ENCODE peak calls at places on chromosomes 7 and 10, in seven cellular contexts. X is HTR-8/SVneo; U is SHP77; Z is HT1080; V is glomerular endothelial cell; H is activated T-cell treated with anti-CD3 and anti-CD28 coated beads, Interleukin-2, amount 50 U/mL, for 1 hour; M is left ventricle myocardium inferior. E is an unnamed sample.
A peak's percentile ranks its signal among the peaks of the same experiment; 100 is the strongest.

GRCh38 chr10:74337330-74338016 is 186.5 kb downstream of the ADK start:
- DNase-seq in H (no peak), U (no peak), X (peak; percentile 11), M (no peak), V (no peak), Z (peak; percentile 65), E (no peak)

GRCh38 chr7:19117081-19117869 is at the start of gene TWIST1:
- DNase-seq in V (no peak), Z (peak; percentile 34), X (peak; percentile 82), U (peak; percentile 64), M (peak; percentile 61), H (no peak), E (no peak)

GRCh38 chr10:18312385-18313145 is 172.3 kb downstream of the CACNB2 start:
- DNase-seq in X (peak; percentile 34), H (no peak), Z (peak; percentile 48), V (no peak), U (peak; percentile 67), M (no peak), E (no peak)

GRCh38 chr7:106329971-106330733 is 45.4 kb upstream of the NAMPT start:
- DNase-seq in X (no peak), H (no peak), Z (peak; percentile 58), U (no peak), V (no peak), M (no peak), E (no peak)

GRCh38 chr10:26438534-26439269 is 561 bp downstream of the APBB1IP start:
- DNase-seq in Z (no peak), V (no peak), U (no peak), X (no peak), M (peak; percentile 34), H (peak; percentile 75), E (peak; percentile 51)

GRCh38 chr7:135467207-135467711 is 42.6 kb downstream of the CNOT4 start:
- DNase-seq in V (no peak), X (no peak), Z (no peak), M (no peak), U (no peak), H (no peak), E (no peak)

GRCh38 chr10:116403740-116404250 is 23.9 kb upstream of the PNLIPRP3 start:
- DNase-seq in U (no peak), X (no peak), Z (no peak), M (no peak), V (no peak), H (no peak), E (no peak)

GRCh38 chr10:44316187-44316921 is 68.5 kb downstream of the CXCL12 start:
- DNase-seq in M (no peak), V (no peak), U (no peak), Z (no peak), H (no peak), X (no peak), E (no peak)

GRCh38 chr7:74294191-74294998 is 5.2 kb downstream of the CLIP2 start:
- DNase-seq in V (no peak), Z (no peak), H (no peak), U (no peak), X (no peak), M (peak; percentile 28), E (no peak)

GRCh38 chr10:79246209-79246581 is 101.1 kb upstream of the PPIF start:
- DNase-seq in H (no peak), X (no peak), M (peak; percentile 80), Z (no peak), U (no peak), V (no peak), E (peak; percentile 60)

GRCh38 chr10:79230563-79231249 is 116.6 kb upstream of the PPIF start:
- DNase-seq in U (no peak), V (no peak), M (no peak), X (no peak), Z (no peak), H (no peak), E (no peak)

GRCh38 chr7:141156446-141156845 is 82.6 kb downstream of the TMEM178B start:
- DNase-seq in Z (no peak), V (no peak), U (no peak), X (no peak), H (no peak), M (no peak), E (no peak)

GRCh38 chr7:2109251-2109935 is 123.4 kb downstream of the MAD1L1 start:
- DNase-seq in M (no peak), H (no peak), Z (no peak), X (no peak), V (no peak), U (no peak), E (no peak)

GRCh38 chr10:118209215-118209614 is 132.9 kb downstream of the FAM204A start:
- DNase-seq in U (no peak), X (no peak), V (no peak), M (no peak), H (no peak), Z (no peak), E (no peak)

GRCh38 chr10:88879754-88880286 is at the start of gene STAMBPL1:
- DNase-seq in H (peak; percentile 75), U (peak; percentile 46), Z (no peak), V (no peak), M (no peak), X (peak; percentile 10), E (no peak)

GRCh38 chr7:71267734-71268133 is 135.8 kb downstream of the GALNT17 start:
- DNase-seq in X (no peak), H (no peak), U (no peak), Z (no peak), M (no peak), V (no peak), E (no peak)

GRCh38 chr10:122237326-122237725 is 33.8 kb upstream of the BTBD16 start:
- DNase-seq in M (no peak), X (no peak), Z (no peak), U (no peak), V (no peak), H (no peak), E (peak; percentile 75)

GRCh38 chr7:41796331-41796730 is 93.4 kb upstream of the INHBA start:
- DNase-seq in V (no peak), U (no peak), X (no peak), H (no peak), Z (peak; percentile 29), M (no peak), E (no peak)

GRCh38 chr7:91082038-91082437 is 182.2 kb upstream of the FZD1 start:
- DNase-seq in X (no peak), M (no peak), H (no peak), Z (no peak), V (no peak), U (no peak), E (no peak)

E was measured in Peyer's patch.